ENCODE peak calls at places on chromosome 17, in ten cellular contexts. Q, E, R, K, N, S, P, V, O and M are unnamed samples.

GRCh38 chr17:71409712-71410111 is 711.1 kb upstream of the SOX9 start:
- DNase-seq in Q (peak; percentile 88), E (no peak), R (no peak), K (no peak), N (no peak), S (no peak), P (no peak), V (no peak), O (no peak), M (no peak)

GRCh38 chr17:66002807-66003206 is 189.1 kb downstream of the CEP112 start:
- DNase-seq in Q (peak; percentile 12), E (no peak), R (no peak), K (no peak), N (no peak), S (no peak), P (no peak), V (no peak), O (no peak), M (no peak)

GRCh38 chr17:8832711-8833352 is 33.7 kb upstream of the MFSD6L start:
- DNase-seq in Q (no peak), E (no peak), R (no peak), K (peak; percentile 67), N (peak; percentile 75), S (peak; percentile 61), P (peak; percentile 75), V (no peak), O (no peak), M (no peak)

GRCh38 chr17:8647202-8647601 is 16.7 kb upstream of the MYH10 start:
- DNase-seq in Q (no peak), E (no peak), R (no peak), K (no peak), N (no peak), S (no peak), P (no peak), V (no peak), O (no peak), M (no peak)

GRCh38 chr17:2598166-2598565 is 4.7 kb downstream of the PAFAH1B1 start:
- DNase-seq in Q (peak; percentile 55), E (no peak), R (no peak), K (no peak), N (no peak), S (no peak), P (no peak), V (no peak), O (no peak), M (no peak)

GRCh38 chr17:77540531-77540930 is 399.8 kb downstream of the SEC14L1 start:
- DNase-seq in Q (no peak), E (no peak), R (no peak), K (no peak), N (no peak), S (no peak), P (no peak), V (no peak), O (no peak), M (no peak)

GRCh38 chr17:32487460-32488176 is 825 bp downstream of the CDK5R1 start:
- DNase-seq in Q (peak; percentile 13), E (no peak), R (no peak), K (no peak), N (peak; percentile 69), S (peak; percentile 54), P (peak; percentile 76), V (no peak), O (no peak), M (no peak)

GRCh38 chr17:68184816-68185436 is 62.9 kb upstream of the AMZ2 start:
- DNase-seq in Q (no peak), E (no peak), R (no peak), K (no peak), N (no peak), S (peak; percentile 79), P (no peak), V (no peak), O (no peak), M (peak; percentile 8)

GRCh38 chr17:7207120-7208001 is 12.3 kb downstream of the DLG4 start:
- DNase-seq in Q (peak; percentile 46), E (no peak), R (peak; percentile 77), K (no peak), N (no peak), S (no peak), P (no peak), V (no peak), O (no peak), M (no peak)

GRCh38 chr17:29571486-29571882 is 3.0 kb downstream of the TP53I13 start:
- DNase-seq in Q (no peak), E (peak; percentile 21), R (no peak), K (no peak), N (no peak), S (no peak), P (no peak), V (peak; percentile 46), O (no peak), M (no peak)

GRCh38 chr17:72120878-72121163 is at the start of gene SOX9:
- DNase-seq in Q (peak; percentile 91), E (peak; percentile 92), R (no peak), K (peak; percentile 85), N (peak; percentile 94), S (no peak), P (peak; percentile 95), V (peak; percentile 86), O (peak; percentile 91), M (peak; percentile 86)

GRCh38 chr17:17876959-17877547 is 40.3 kb upstream of the SREBF1 start:
- DNase-seq in Q (peak; percentile 33), E (peak; percentile 63), R (peak; percentile 64), K (no peak), N (no peak), S (no peak), P (no peak), V (peak; percentile 85), O (peak; percentile 50), M (peak; percentile 47)

GRCh38 chr17:65656390-65657250 is 95.2 kb upstream of the AXIN2 start:
- DNase-seq in Q (peak; percentile 19), E (no peak), R (no peak), K (no peak), N (no peak), S (peak; percentile 70), P (no peak), V (no peak), O (no peak), M (no peak)

GRCh38 chr17:57121308-57122042 is 36.4 kb downstream of the AKAP1 start:
- DNase-seq in Q (peak; percentile 51), E (peak; percentile 41), R (no peak), K (no peak), N (peak; percentile 74), S (peak; percentile 28), P (peak; percentile 80), V (no peak), O (peak; percentile 29), M (no peak)

DNA sequence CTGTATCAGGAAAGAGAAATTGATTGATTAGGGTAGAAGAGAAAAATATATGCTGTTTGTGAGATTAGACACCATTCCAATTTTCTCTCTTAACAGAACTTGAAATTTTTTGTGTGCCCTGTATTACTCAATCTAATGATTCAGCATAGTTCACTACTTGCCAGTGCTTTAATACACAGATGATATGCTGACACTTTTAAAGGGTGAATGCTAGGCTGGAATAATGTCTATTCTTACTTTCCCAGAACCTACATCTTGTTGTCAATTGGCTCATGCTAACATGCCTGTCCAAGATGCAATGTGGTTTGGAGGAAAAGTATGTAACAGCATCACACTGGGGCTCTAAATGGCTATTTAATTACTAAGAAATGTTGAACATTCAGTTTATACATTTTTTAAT is 7.6 kb upstream of the MAP2K6 start:
- DNase-seq in Q (peak; percentile 17), E (no peak), R (no peak), K (no peak), N (no peak), S (no peak), P (no peak), V (no peak), O (no peak), M (no peak)
- TF ChIP-seq CTCF in Q (no peak), E (no peak), R (no peak), K (no peak), N (no peak), S (no peak), P (no peak), V (no peak), O (no peak), M (no peak)

GRCh38 chr17:74070374-74070773 is 133.1 kb upstream of the RPL38 start:
- DNase-seq in Q (no peak), E (no peak), R (no peak), K (no peak), N (no peak), S (no peak), P (no peak), V (no peak), O (no peak), M (no peak)
- TF ChIP-seq CTCF in Q (no peak), E (no peak), R (no peak), K (no peak), N (peak; percentile 20), S (no peak), P (no peak), V (no peak), O (no peak), M (no peak)

GRCh38 chr17:64423881-64424280 is 25.0 kb upstream of the MILR1 start:
- DNase-seq in Q (no peak), E (no peak), R (no peak), K (no peak), N (no peak), S (no peak), P (no peak), V (peak; percentile 28), O (no peak), M (no peak)

GRCh38 chr17:64424318-64424717 is 24.6 kb upstream of the MILR1 start:
- DNase-seq in Q (no peak), E (no peak), R (no peak), K (no peak), N (no peak), S (no peak), P (no peak), V (no peak), O (no peak), M (no peak)

GRCh38 chr17:64426584-64426983 is 22.3 kb upstream of the MILR1 start:
- DNase-seq in Q (no peak), E (no peak), R (no peak), K (no peak), N (no peak), S (no peak), P (no peak), V (no peak), O (no peak), M (no peak)

GRCh38 chr17:64425191-64425590 is 23.7 kb upstream of the MILR1 start:
- DNase-seq in Q (no peak), E (no peak), R (no peak), K (no peak), N (no peak), S (no peak), P (no peak), V (no peak), O (no peak), M (no peak)

DNA sequence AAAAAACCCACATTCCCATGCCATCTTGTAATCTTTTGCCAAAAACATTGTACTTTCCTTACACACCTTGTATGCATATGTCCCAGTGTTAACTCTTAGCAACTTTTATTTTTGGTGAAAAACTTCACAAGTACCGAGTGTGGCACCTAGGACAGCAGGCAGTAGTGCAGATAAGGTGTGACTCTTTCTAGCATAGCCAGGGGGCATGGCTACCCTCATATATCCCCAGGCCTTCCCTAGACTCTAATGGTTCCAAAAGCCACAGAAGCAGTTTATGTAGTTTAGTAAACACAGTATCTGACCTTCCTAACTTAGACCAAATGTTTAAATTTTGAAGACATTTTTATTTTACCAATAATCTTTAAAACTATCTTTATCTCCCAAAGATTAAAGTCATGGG is 20.5 kb upstream of the MILR1 start:
- DNase-seq in Q (no peak), E (no peak), R (no peak), K (no peak), N (no peak), S (no peak), P (no peak), V (no peak), O (no peak), M (no peak)
- TF ChIP-seq CTCF in Q (no peak), E (no peak), R (no peak), K (no peak), N (no peak), S (no peak), P (no peak), V (no peak), O (no peak), M (no peak)

GRCh38 chr17:54153423-54153822 is 330.7 kb downstream of the KIF2B start:
- DNase-seq in Q (no peak), E (no peak), R (no peak), K (no peak), N (peak; percentile 80), S (no peak), P (no peak), V (no peak), O (no peak), M (no peak)
- TF ChIP-seq CTCF in Q (no peak), E (no peak), R (no peak), K (no peak), N (no peak), S (no peak), P (no peak), V (no peak), O (no peak), M (no peak)